ENCODE peak calls at places on chromosome 16, in six cellular contexts. T, O, A, Y, V and U are unnamed samples.

GRCh38 chr16:13378151-13378550 is 476.8 kb downstream of the SHISA9 start:
- DNase-seq in T (no peak), O (no peak), V (no peak), Y (no peak), A (no peak), U (no peak)

GRCh38 chr16:2955438-2955778 is 8.7 kb upstream of the KREMEN2 start:
- DNase-seq in V (no peak), A (no peak), O (no peak), Y (no peak), T (no peak), U (no peak)

GRCh38 chr16:87002717-87003413 is 314.3 kb downstream of the C16orf95 start:
- DNase-seq in O (no peak), Y (no peak), T (no peak), A (no peak), V (peak; percentile 75), U (no peak)

GRCh38 chr16:88770459-88771293 is 14.3 kb downstream of the PIEZO1 start:
- DNase-seq in A (peak; percentile 97), O (peak; percentile 37), T (peak; percentile 70), Y (no peak), V (peak; percentile 78), U (peak; percentile 76)

GRCh38 chr16:48542020-48542473 is 67.9 kb downstream of the N4BP1 start:
- DNase-seq in V (peak; percentile 75), T (peak; percentile 47), A (no peak), Y (no peak), O (peak; percentile 24), U (peak; percentile 51)

GRCh38 chr16:4682616-4683254 is 10.6 kb upstream of the NUDT16L1 start:
- DNase-seq in A (peak; percentile 68), O (peak; percentile 43), V (peak; percentile 23), T (no peak), Y (no peak), U (no peak)

GRCh38 chr16:29182501-29182900 is 197.6 kb downstream of the LAT start:
- DNase-seq in V (no peak), A (no peak), Y (no peak), O (no peak), T (no peak), U (no peak)

GRCh38 chr16:46929378-46930332 is 43.8 kb downstream of the DNAJA2 start:
- DNase-seq in T (peak; percentile 71), A (peak; percentile 83), Y (peak; percentile 68), O (peak; percentile 64), V (peak; percentile 67), U (peak; percentile 89)

GRCh38 chr16:30010817-30011504 is at the start of gene DOC2A:
- DNase-seq in V (no peak), Y (no peak), A (peak; percentile 80), T (no peak), O (peak; percentile 79), U (no peak)

GRCh38 chr16:69745232-69745612 is 9.5 kb downstream of the NOB1 start:
- DNase-seq in A (no peak), T (no peak), V (no peak), O (no peak), Y (no peak), U (no peak)

GRCh38 chr16:71637398-71637797 is 11.4 kb downstream of the MARVELD3 start:
- DNase-seq in T (no peak), A (no peak), O (no peak), Y (no peak), V (peak; percentile 95), U (no peak)

GRCh38 chr16:72537684-72538083 is 365.7 kb upstream of the PMFBP1 start:
- DNase-seq in V (peak; percentile 45), Y (no peak), O (no peak), A (no peak), T (no peak), U (no peak)

GRCh38 chr16:14309906-14310305 is 238.8 kb downstream of the MRTFB start:
- DNase-seq in Y (no peak), A (no peak), O (no peak), V (no peak), T (no peak), U (peak; percentile 79)

GRCh38 chr16:71929048-71929447 is 33.7 kb downstream of the IST1 start:
- DNase-seq in V (peak; percentile 69), A (no peak), O (no peak), T (no peak), Y (no peak), U (no peak)

GRCh38 chr16:11410382-11411058 is 65.3 kb downstream of the RMI2 start:
- DNase-seq in T (no peak), A (no peak), O (no peak), Y (no peak), V (no peak), U (no peak)

GRCh38 chr16:49484454-49484853 is 110.8 kb downstream of the C16orf78 start:
- DNase-seq in T (no peak), Y (no peak), V (peak; percentile 39), O (no peak), A (peak; percentile 77), U (peak; percentile 74)

GRCh38 chr16:1330260-1330914 is 3.1 kb upstream of the BAIAP3 start:
- DNase-seq in T (no peak), Y (no peak), O (peak; percentile 34), V (no peak), A (no peak), U (peak; percentile 76)

GRCh38 chr16:81601008-81601428 is 156.4 kb downstream of the CMIP start:
- DNase-seq in A (no peak), O (no peak), T (no peak), Y (no peak), V (peak; percentile 70), U (no peak)

GRCh38 chr16:89880477-89881367 is 7.3 kb downstream of the TCF25 start:
- DNase-seq in V (no peak), A (no peak), O (peak; percentile 30), T (no peak), Y (no peak), U (no peak)

GRCh38 chr16:4578961-4579530 is 22.9 kb downstream of the C16orf96 start:
- DNase-seq in T (no peak), Y (no peak), A (no peak), V (no peak), O (no peak), U (peak; percentile 26)

GRCh38 chr16:87914812-87915211 is 21.5 kb downstream of the CA5A start:
- DNase-seq in O (no peak), V (no peak), T (no peak), Y (no peak), A (no peak), U (no peak)

GRCh38 chr16:24729243-24729966 is at the start of gene TNRC6A:
- DNase-seq in A (peak; percentile 93), O (peak; percentile 81), V (peak; percentile 94), T (peak; percentile 92), Y (peak; percentile 83), U (peak; percentile 95)

GRCh38 chr16:85583491-85584181 is 29.5 kb upstream of the GSE1 start:
- DNase-seq in A (peak; percentile 79), V (peak; percentile 53), Y (no peak), O (no peak), T (peak; percentile 58), U (no peak)

GRCh38 chr16:23650674-23651073 is 9.4 kb downstream of the DCTN5 start:
- DNase-seq in A (peak; percentile 37), T (no peak), Y (no peak), O (no peak), V (no peak), U (no peak)

DNA sequence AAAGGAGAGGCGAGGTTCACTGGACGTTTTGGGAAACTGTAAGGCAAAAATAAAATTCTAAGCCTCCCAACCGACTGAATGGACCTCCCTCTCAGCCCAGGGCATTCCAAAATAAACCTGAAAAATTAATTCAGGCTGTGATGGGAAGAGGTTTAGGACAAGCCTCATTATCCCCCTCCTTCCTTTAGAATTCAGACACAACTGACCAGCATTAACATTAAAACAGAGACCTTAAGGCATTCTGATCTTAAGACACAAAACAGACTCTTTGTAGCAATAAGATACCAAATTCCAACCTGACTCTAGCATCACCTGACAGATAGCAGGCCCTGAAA is 298 bp upstream of the LDHD start:
- DNase-seq in O (no peak), A (no peak), T (no peak), Y (no peak), V (no peak), U (no peak)
- H3K4me3 ChIP-seq in O (no peak overlapping the region), A (no peak overlapping the region), T (no peak overlapping the region), Y (no peak overlapping the region), V (no peak overlapping the region), U (no peak overlapping the region)

GRCh38 chr16:67648764-67649407 is 3.9 kb downstream of the CARMIL2 start:
- DNase-seq in A (peak; percentile 7), T (no peak), Y (no peak), V (no peak), O (no peak), U (no peak)

GRCh38 chr16:67649494-67649931 is 4.6 kb downstream of the CARMIL2 start:
- DNase-seq in A (peak; percentile 10), V (peak; percentile 23), T (no peak), Y (no peak), O (no peak), U (peak; percentile 62)

GRCh38 chr16:67648088-67648763 is 3.3 kb downstream of the CARMIL2 start:
- DNase-seq in O (no peak), T (no peak), V (no peak), A (peak; percentile 8), Y (no peak), U (no peak)

GRCh38 chr16:67651039-67651438 is 6.1 kb downstream of the CARMIL2 start:
- DNase-seq in T (no peak), V (no peak), Y (no peak), O (no peak), A (no peak), U (no peak)

GRCh38 chr16:67650023-67650422 is 5.1 kb downstream of the CARMIL2 start:
- DNase-seq in Y (no peak), T (no peak), A (peak; percentile 4), O (no peak), V (no peak), U (no peak)
- H3K27me3 ChIP-seq in Y (no peaks in the 10 kb centered on the region), T (no peaks in the 10 kb centered on the region), A (no peaks in the 10 kb centered on the region), O (no peaks in the 10 kb centered on the region), V (peaks cover 100% of the 10 kb centered on the region), U (no peaks in the 10 kb centered on the region)

GRCh38 chr16:27326251-27326650 is 12.5 kb downstream of the IL4R start:
- DNase-seq in O (no peak), T (no peak), Y (peak; percentile 12), V (no peak), A (no peak), U (no peak)
- H3K4me3 ChIP-seq in O (no peak overlapping the region), T (no peak overlapping the region), Y (no peak overlapping the region), V (no peak overlapping the region), A (no peak overlapping the region), U (no peak overlapping the region)

DNA sequence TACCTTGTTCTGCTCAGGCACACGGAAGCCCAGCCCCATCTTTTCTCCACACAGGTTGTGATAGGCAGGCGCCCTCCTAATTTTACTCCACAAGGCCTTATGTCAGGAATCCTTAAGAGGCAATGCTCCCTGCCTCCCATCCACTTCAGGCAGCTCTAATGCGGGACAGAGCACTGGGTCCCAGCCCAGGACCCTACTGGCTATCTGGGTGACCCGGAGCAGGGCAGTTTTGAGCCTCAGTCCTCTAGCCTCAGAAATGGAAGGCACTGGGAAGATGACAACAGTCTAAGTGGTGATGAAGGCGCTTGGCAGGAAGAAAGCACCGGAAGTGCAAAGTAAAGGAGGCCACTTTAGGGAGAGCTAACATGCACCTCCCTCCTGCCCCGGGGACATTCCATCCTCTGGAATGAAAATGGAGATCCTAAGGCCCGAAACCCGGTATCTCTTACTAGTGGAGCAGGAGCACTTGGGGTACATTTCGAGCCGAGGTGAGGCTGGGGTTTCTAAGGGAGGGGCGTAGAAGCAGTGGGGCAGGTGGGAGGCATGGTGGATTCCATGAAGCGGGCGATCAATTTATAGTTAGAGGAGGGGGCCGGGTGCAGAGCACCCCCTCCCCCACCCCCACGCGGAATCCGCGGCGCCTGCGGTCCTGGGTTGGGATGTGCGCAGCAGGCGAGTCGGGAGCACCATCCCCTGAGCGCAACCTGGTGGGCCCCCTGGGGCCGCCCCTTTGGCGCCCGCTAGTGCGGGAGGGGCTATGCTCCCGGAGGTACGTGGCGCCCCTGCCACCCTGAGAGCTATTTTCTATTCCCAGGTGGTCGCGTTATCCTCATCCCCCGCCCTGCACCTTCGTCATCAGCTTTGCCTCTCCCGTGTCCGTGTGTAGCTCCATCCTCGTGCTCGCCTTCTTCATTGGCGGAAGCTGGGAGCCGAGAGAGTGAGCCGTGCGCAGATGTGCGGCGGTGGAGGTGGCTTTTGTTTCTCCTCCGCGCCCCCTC is 4.9 kb downstream of the MT1F start:
- DNase-seq in V (no peak), T (peak; percentile 61), Y (peak; percentile 62), A (no peak), O (no peak), U (no peak)
- H3K27me3 ChIP-seq in V (peaks cover 100% of the 10 kb centered on the region), T (peaks cover 2% of the 10 kb centered on the region), Y (peaks cover 5% of the 10 kb centered on the region), A (no peaks in the 10 kb centered on the region), O (peaks cover 50% of the 10 kb centered on the region), U (no peaks in the 10 kb centered on the region)